ENCODE peak calls at places on chromosomes 4 and X, in eight cellular contexts. One of them, this sample, is unnamed.

GRCh38 chr4:187321741-187322140 is 598.1 kb upstream of the FAT1 start:
- DNase-seq in OCI-LY7: no peak
- DNase-seq in activated T-helper 1 cell treated with anti-CD3 and anti-CD28 coated beads, Interleukin-2, amount 50 U/mL, for 16 hours: no peak
- DNase-seq in KG1: no peak
- DNase-seq in cortex of kidney: no peak
- DNase-seq in B cell: no peak
- DNase-seq in omental fat pad: no peak
- DNase-seq in T-helper 2 cell: no peak
- DNase-seq in this sample: no peak

GRCh38 chrX:50386520-50386919 is 84.1 kb downstream of the DGKK start:
- DNase-seq in KG1: no peak
- DNase-seq in omental fat pad: no peak
- DNase-seq in cortex of kidney: no peak
- DNase-seq in B cell: no peak
- DNase-seq in OCI-LY7: no peak
- DNase-seq in T-helper 2 cell: no peak
- DNase-seq in activated T-helper 1 cell treated with anti-CD3 and anti-CD28 coated beads, Interleukin-2, amount 50 U/mL, for 16 hours: no peak
- DNase-seq in this sample: no peak

GRCh38 chr4:133148690-133149363 is at the start of gene PCDH10:
- DNase-seq in KG1: peak; percentile 25
- DNase-seq in B cell: peak; percentile 14
- DNase-seq in cortex of kidney: no peak
- DNase-seq in activated T-helper 1 cell treated with anti-CD3 and anti-CD28 coated beads, Interleukin-2, amount 50 U/mL, for 16 hours: no peak
- DNase-seq in omental fat pad: peak; percentile 69
- DNase-seq in OCI-LY7: no peak
- DNase-seq in T-helper 2 cell: no peak
- DNase-seq in this sample: peak; percentile 87

GRCh38 chr4:110505440-110505839 is 29.5 kb downstream of the ENPEP start:
- DNase-seq in B cell: no peak
- DNase-seq in omental fat pad: no peak
- DNase-seq in activated T-helper 1 cell treated with anti-CD3 and anti-CD28 coated beads, Interleukin-2, amount 50 U/mL, for 16 hours: no peak
- DNase-seq in T-helper 2 cell: no peak
- DNase-seq in KG1: no peak
- DNase-seq in OCI-LY7: no peak
- DNase-seq in cortex of kidney: no peak
- DNase-seq in this sample: no peak

GRCh38 chr4:20028694-20029093 is 223.0 kb upstream of the SLIT2 start:
- DNase-seq in B cell: no peak
- DNase-seq in T-helper 2 cell: no peak
- DNase-seq in omental fat pad: no peak
- DNase-seq in OCI-LY7: no peak
- DNase-seq in activated T-helper 1 cell treated with anti-CD3 and anti-CD28 coated beads, Interleukin-2, amount 50 U/mL, for 16 hours: no peak
- DNase-seq in KG1: no peak
- DNase-seq in cortex of kidney: no peak
- DNase-seq in this sample: no peak

GRCh38 chr4:129583868-129584267 is 487.9 kb downstream of the C4orf33 start:
- DNase-seq in activated T-helper 1 cell treated with anti-CD3 and anti-CD28 coated beads, Interleukin-2, amount 50 U/mL, for 16 hours: no peak
- DNase-seq in omental fat pad: no peak
- DNase-seq in KG1: no peak
- DNase-seq in OCI-LY7: no peak
- DNase-seq in B cell: no peak
- DNase-seq in cortex of kidney: no peak
- DNase-seq in T-helper 2 cell: no peak
- DNase-seq in this sample: no peak

GRCh38 chr4:88318751-88319350 is 34.5 kb upstream of the PPM1K start:
- DNase-seq in KG1: no peak
- DNase-seq in omental fat pad: no peak
- DNase-seq in cortex of kidney: no peak
- DNase-seq in activated T-helper 1 cell treated with anti-CD3 and anti-CD28 coated beads, Interleukin-2, amount 50 U/mL, for 16 hours: no peak
- DNase-seq in OCI-LY7: no peak
- DNase-seq in T-helper 2 cell: no peak
- DNase-seq in B cell: no peak
- DNase-seq in this sample: no peak

GRCh38 chr4:162793571-162793970 is 373.1 kb downstream of the NAF1 start:
- DNase-seq in activated T-helper 1 cell treated with anti-CD3 and anti-CD28 coated beads, Interleukin-2, amount 50 U/mL, for 16 hours: no peak
- DNase-seq in B cell: no peak
- DNase-seq in omental fat pad: no peak
- DNase-seq in cortex of kidney: no peak
- DNase-seq in KG1: no peak
- DNase-seq in T-helper 2 cell: no peak
- DNase-seq in OCI-LY7: no peak
- DNase-seq in this sample: no peak

GRCh38 chrX:10512258-10512657 is 108.1 kb downstream of the MID1 start:
- DNase-seq in KG1: no peak
- DNase-seq in T-helper 2 cell: no peak
- DNase-seq in cortex of kidney: no peak
- DNase-seq in B cell: no peak
- DNase-seq in activated T-helper 1 cell treated with anti-CD3 and anti-CD28 coated beads, Interleukin-2, amount 50 U/mL, for 16 hours: no peak
- DNase-seq in OCI-LY7: no peak
- DNase-seq in omental fat pad: no peak
- DNase-seq in this sample: no peak

GRCh38 chr4:25535701-25536473 is 119.8 kb upstream of the SLC34A2 start:
- DNase-seq in cortex of kidney: no peak
- DNase-seq in OCI-LY7: peak; percentile 32
- DNase-seq in T-helper 2 cell: no peak
- DNase-seq in KG1: no peak
- DNase-seq in activated T-helper 1 cell treated with anti-CD3 and anti-CD28 coated beads, Interleukin-2, amount 50 U/mL, for 16 hours: no peak
- DNase-seq in omental fat pad: no peak
- DNase-seq in B cell: no peak
- DNase-seq in this sample: no peak

GRCh38 chrX:115337735-115338134 is 48.2 kb downstream of the LUZP4 start:
- DNase-seq in OCI-LY7: no peak
- DNase-seq in cortex of kidney: no peak
- DNase-seq in activated T-helper 1 cell treated with anti-CD3 and anti-CD28 coated beads, Interleukin-2, amount 50 U/mL, for 16 hours: no peak
- DNase-seq in B cell: no peak
- DNase-seq in T-helper 2 cell: no peak
- DNase-seq in KG1: no peak
- DNase-seq in omental fat pad: no peak
- DNase-seq in this sample: no peak

GRCh38 chr4:147480891-147481576 is at the start of gene EDNRA:
- DNase-seq in B cell: no peak
- DNase-seq in omental fat pad: no peak
- DNase-seq in T-helper 2 cell: no peak
- DNase-seq in activated T-helper 1 cell treated with anti-CD3 and anti-CD28 coated beads, Interleukin-2, amount 50 U/mL, for 16 hours: no peak
- DNase-seq in cortex of kidney: no peak
- DNase-seq in OCI-LY7: no peak
- DNase-seq in KG1: no peak
- DNase-seq in this sample: no peak

GRCh38 chrX:69674891-69675290 is 59.0 kb downstream of the EDA start:
- DNase-seq in omental fat pad: no peak
- DNase-seq in cortex of kidney: no peak
- DNase-seq in activated T-helper 1 cell treated with anti-CD3 and anti-CD28 coated beads, Interleukin-2, amount 50 U/mL, for 16 hours: no peak
- DNase-seq in T-helper 2 cell: no peak
- DNase-seq in B cell: no peak
- DNase-seq in KG1: no peak
- DNase-seq in OCI-LY7: no peak
- DNase-seq in this sample: no peak

GRCh38 chrX:37871626-37872302 is 24.4 kb upstream of the DYNLT3 start:
- DNase-seq in B cell: no peak
- DNase-seq in OCI-LY7: no peak
- DNase-seq in T-helper 2 cell: no peak
- DNase-seq in omental fat pad: no peak
- DNase-seq in activated T-helper 1 cell treated with anti-CD3 and anti-CD28 coated beads, Interleukin-2, amount 50 U/mL, for 16 hours: no peak
- DNase-seq in cortex of kidney: no peak
- DNase-seq in KG1: no peak
- DNase-seq in this sample: peak; percentile 88

GRCh38 chr4:75745192-75745591 is 20.8 kb downstream of the USO1 start:
- DNase-seq in T-helper 2 cell: no peak
- DNase-seq in cortex of kidney: no peak
- DNase-seq in KG1: no peak
- DNase-seq in OCI-LY7: no peak
- DNase-seq in activated T-helper 1 cell treated with anti-CD3 and anti-CD28 coated beads, Interleukin-2, amount 50 U/mL, for 16 hours: no peak
- DNase-seq in omental fat pad: no peak
- DNase-seq in B cell: no peak
- DNase-seq in this sample: peak; percentile 54

GRCh38 chrX:7852166-7852565 is 9.2 kb downstream of the VCX start:
- DNase-seq in OCI-LY7: no peak
- DNase-seq in KG1: no peak
- DNase-seq in T-helper 2 cell: no peak
- DNase-seq in B cell: no peak
- DNase-seq in activated T-helper 1 cell treated with anti-CD3 and anti-CD28 coated beads, Interleukin-2, amount 50 U/mL, for 16 hours: no peak
- DNase-seq in omental fat pad: no peak
- DNase-seq in cortex of kidney: no peak
- DNase-seq in this sample: no peak

GRCh38 chr4:121143126-121143525 is 21.0 kb downstream of the TNIP3 start:
- DNase-seq in KG1: no peak
- DNase-seq in cortex of kidney: no peak
- DNase-seq in B cell: no peak
- DNase-seq in activated T-helper 1 cell treated with anti-CD3 and anti-CD28 coated beads, Interleukin-2, amount 50 U/mL, for 16 hours: no peak
- DNase-seq in OCI-LY7: no peak
- DNase-seq in omental fat pad: no peak
- DNase-seq in T-helper 2 cell: no peak
- DNase-seq in this sample: no peak

GRCh38 chrX:13927175-13927574 is 102.5 kb downstream of the GEMIN8 start:
- DNase-seq in T-helper 2 cell: no peak
- DNase-seq in omental fat pad: no peak
- DNase-seq in OCI-LY7: no peak
- DNase-seq in B cell: no peak
- DNase-seq in KG1: no peak
- DNase-seq in activated T-helper 1 cell treated with anti-CD3 and anti-CD28 coated beads, Interleukin-2, amount 50 U/mL, for 16 hours: no peak
- DNase-seq in cortex of kidney: no peak
- DNase-seq in this sample: no peak

GRCh38 chrX:24423960-24424359 is 41.1 kb upstream of the PDK3 start:
- DNase-seq in OCI-LY7: no peak
- DNase-seq in omental fat pad: no peak
- DNase-seq in B cell: no peak
- DNase-seq in T-helper 2 cell: no peak
- DNase-seq in KG1: no peak
- DNase-seq in cortex of kidney: no peak
- DNase-seq in activated T-helper 1 cell treated with anti-CD3 and anti-CD28 coated beads, Interleukin-2, amount 50 U/mL, for 16 hours: no peak
- DNase-seq in this sample: no peak

GRCh38 chr4:10762541-10762940 is 78.0 kb upstream of the CLNK start:
- DNase-seq in KG1: no peak
- DNase-seq in B cell: no peak
- DNase-seq in cortex of kidney: no peak
- DNase-seq in activated T-helper 1 cell treated with anti-CD3 and anti-CD28 coated beads, Interleukin-2, amount 50 U/mL, for 16 hours: no peak
- DNase-seq in OCI-LY7: no peak
- DNase-seq in T-helper 2 cell: no peak
- DNase-seq in omental fat pad: no peak
- DNase-seq in this sample: no peak

GRCh38 chrX:102950908-102951866 is 14.1 kb downstream of the RAB40AL start:
- DNase-seq in cortex of kidney: no peak
- DNase-seq in activated T-helper 1 cell treated with anti-CD3 and anti-CD28 coated beads, Interleukin-2, amount 50 U/mL, for 16 hours: peak; percentile 17
- DNase-seq in T-helper 2 cell: peak; percentile 35
- DNase-seq in KG1: peak; percentile 30
- DNase-seq in omental fat pad: peak; percentile 70
- DNase-seq in OCI-LY7: peak; percentile 16
- DNase-seq in B cell: peak; percentile 51
- DNase-seq in this sample: peak; percentile 44

GRCh38 chrX:133583825-133584224 is 168.5 kb upstream of the GPC4 start:
- DNase-seq in T-helper 2 cell: no peak
- DNase-seq in activated T-helper 1 cell treated with anti-CD3 and anti-CD28 coated beads, Interleukin-2, amount 50 U/mL, for 16 hours: no peak
- DNase-seq in cortex of kidney: no peak
- DNase-seq in B cell: no peak
- DNase-seq in OCI-LY7: no peak
- DNase-seq in omental fat pad: no peak
- DNase-seq in KG1: no peak
- DNase-seq in this sample: no peak

GRCh38 chr4:161356351-161356750 is 807.4 kb downstream of the FSTL5 start:
- DNase-seq in T-helper 2 cell: no peak
- DNase-seq in cortex of kidney: no peak
- DNase-seq in omental fat pad: no peak
- DNase-seq in activated T-helper 1 cell treated with anti-CD3 and anti-CD28 coated beads, Interleukin-2, amount 50 U/mL, for 16 hours: no peak
- DNase-seq in B cell: no peak
- DNase-seq in OCI-LY7: no peak
- DNase-seq in KG1: no peak
- DNase-seq in this sample: no peak

GRCh38 chr4:55181606-55182005 is 56.2 kb upstream of the KDR start:
- DNase-seq in activated T-helper 1 cell treated with anti-CD3 and anti-CD28 coated beads, Interleukin-2, amount 50 U/mL, for 16 hours: no peak
- DNase-seq in omental fat pad: no peak
- DNase-seq in cortex of kidney: no peak
- DNase-seq in OCI-LY7: no peak
- DNase-seq in KG1: no peak
- DNase-seq in B cell: no peak
- DNase-seq in T-helper 2 cell: no peak
- DNase-seq in this sample: no peak

GRCh38 chr4:88054909-88055308 is 47.5 kb downstream of the PKD2 start:
- DNase-seq in cortex of kidney: no peak
- DNase-seq in T-helper 2 cell: no peak
- DNase-seq in OCI-LY7: peak; percentile 2
- DNase-seq in omental fat pad: no peak
- DNase-seq in B cell: no peak
- DNase-seq in KG1: no peak
- DNase-seq in activated T-helper 1 cell treated with anti-CD3 and anti-CD28 coated beads, Interleukin-2, amount 50 U/mL, for 16 hours: no peak
- DNase-seq in this sample: peak; percentile 71

GRCh38 chrX:115226929-115227328 is 7.0 kb downstream of the LRCH2 start:
- DNase-seq in cortex of kidney: no peak
- DNase-seq in KG1: no peak
- DNase-seq in omental fat pad: no peak
- DNase-seq in activated T-helper 1 cell treated with anti-CD3 and anti-CD28 coated beads, Interleukin-2, amount 50 U/mL, for 16 hours: no peak
- DNase-seq in OCI-LY7: peak; percentile 0
- DNase-seq in T-helper 2 cell: no peak
- DNase-seq in B cell: no peak
- DNase-seq in this sample: peak; percentile 1

GRCh38 chr4:147309434-147309833 is 171.5 kb upstream of the EDNRA start:
- DNase-seq in OCI-LY7: no peak
- DNase-seq in activated T-helper 1 cell treated with anti-CD3 and anti-CD28 coated beads, Interleukin-2, amount 50 U/mL, for 16 hours: no peak
- DNase-seq in KG1: no peak
- DNase-seq in cortex of kidney: no peak
- DNase-seq in T-helper 2 cell: no peak
- DNase-seq in B cell: no peak
- DNase-seq in omental fat pad: no peak
- DNase-seq in this sample: no peak

GRCh38 chr4:46924789-46925188 is 15.7 kb upstream of the COX7B2 start:
- DNase-seq in activated T-helper 1 cell treated with anti-CD3 and anti-CD28 coated beads, Interleukin-2, amount 50 U/mL, for 16 hours: no peak
- DNase-seq in OCI-LY7: no peak
- DNase-seq in T-helper 2 cell: no peak
- DNase-seq in omental fat pad: no peak
- DNase-seq in cortex of kidney: no peak
- DNase-seq in KG1: no peak
- DNase-seq in B cell: no peak
- DNase-seq in this sample: no peak

GRCh38 chr4:108926058-108926457 is 163.2 kb upstream of the ETNPPL start:
- DNase-seq in cortex of kidney: no peak
- DNase-seq in KG1: no peak
- DNase-seq in OCI-LY7: no peak
- DNase-seq in T-helper 2 cell: no peak
- DNase-seq in omental fat pad: no peak
- DNase-seq in activated T-helper 1 cell treated with anti-CD3 and anti-CD28 coated beads, Interleukin-2, amount 50 U/mL, for 16 hours: no peak
- DNase-seq in B cell: no peak
- DNase-seq in this sample: no peak

GRCh38 chrX:40167240-40168182 is 69.8 kb upstream of the BCOR start:
- DNase-seq in KG1: no peak
- DNase-seq in B cell: peak; percentile 60
- DNase-seq in cortex of kidney: no peak
- DNase-seq in T-helper 2 cell: no peak
- DNase-seq in omental fat pad: no peak
- DNase-seq in activated T-helper 1 cell treated with anti-CD3 and anti-CD28 coated beads, Interleukin-2, amount 50 U/mL, for 16 hours: no peak
- DNase-seq in OCI-LY7: peak; percentile 37
- DNase-seq in this sample: peak; percentile 7

GRCh38 chr4:78863991-78864390 is 75.2 kb downstream of the PAQR3 start:
- DNase-seq in cortex of kidney: no peak
- DNase-seq in B cell: no peak
- DNase-seq in omental fat pad: no peak
- DNase-seq in OCI-LY7: no peak
- DNase-seq in activated T-helper 1 cell treated with anti-CD3 and anti-CD28 coated beads, Interleukin-2, amount 50 U/mL, for 16 hours: no peak
- DNase-seq in KG1: no peak
- DNase-seq in T-helper 2 cell: no peak
- DNase-seq in this sample: peak; percentile 53

This sample was measured in erythroblast.